ENCODE peak calls at places on chromosomes 3 and 15, in four cellular contexts. One of them, this sample, is unnamed.

GRCh38 chr15:99202176-99202552 is 47.2 kb downstream of the TTC23 start:
- DNase-seq in activated CD4-positive, CD25-positive, alpha-beta regulatory T cell: no peak
- DNase-seq in effector CD4-positive, alpha-beta T cell: no peak
- DNase-seq in non-pigmented ciliary epithelial cell: no peak
- DNase-seq in this sample: no peak

GRCh38 chr15:29356807-29357206 is 87.2 kb upstream of the NSMCE3 start:
- DNase-seq in activated CD4-positive, CD25-positive, alpha-beta regulatory T cell: no peak
- DNase-seq in effector CD4-positive, alpha-beta T cell: no peak
- DNase-seq in non-pigmented ciliary epithelial cell: no peak
- DNase-seq in this sample: no peak

GRCh38 chr3:124082343-124082742 is 90.4 kb upstream of the ROPN1 start:
- DNase-seq in activated CD4-positive, CD25-positive, alpha-beta regulatory T cell: no peak
- DNase-seq in effector CD4-positive, alpha-beta T cell: no peak
- DNase-seq in non-pigmented ciliary epithelial cell: no peak
- DNase-seq in this sample: no peak

GRCh38 chr3:50525987-50526386 is 22.6 kb upstream of the CACNA2D2 start:
- DNase-seq in activated CD4-positive, CD25-positive, alpha-beta regulatory T cell: peak
- DNase-seq in effector CD4-positive, alpha-beta T cell: no peak
- DNase-seq in non-pigmented ciliary epithelial cell: no peak
- DNase-seq in this sample: no peak

GRCh38 chr3:77467702-77468407 is 428.0 kb downstream of the ROBO2 start:
- DNase-seq in activated CD4-positive, CD25-positive, alpha-beta regulatory T cell: no peak
- DNase-seq in effector CD4-positive, alpha-beta T cell: no peak
- DNase-seq in non-pigmented ciliary epithelial cell: no peak
- DNase-seq in this sample: no peak

GRCh38 chr3:57464801-57465200 is 79.3 kb downstream of the DNAH12 start:
- DNase-seq in activated CD4-positive, CD25-positive, alpha-beta regulatory T cell: no peak
- DNase-seq in effector CD4-positive, alpha-beta T cell: no peak
- DNase-seq in non-pigmented ciliary epithelial cell: no peak
- DNase-seq in this sample: no peak

GRCh38 chr3:184713521-184713920 is 1.7 kb upstream of the MAGEF1 start:
- DNase-seq in activated CD4-positive, CD25-positive, alpha-beta regulatory T cell: no peak
- DNase-seq in effector CD4-positive, alpha-beta T cell: no peak
- DNase-seq in non-pigmented ciliary epithelial cell: no peak
- DNase-seq in this sample: no peak

GRCh38 chr3:157405457-157405856 is 31.2 kb upstream of the PTX3 start:
- DNase-seq in activated CD4-positive, CD25-positive, alpha-beta regulatory T cell: no peak
- DNase-seq in effector CD4-positive, alpha-beta T cell: no peak
- DNase-seq in non-pigmented ciliary epithelial cell: peak
- DNase-seq in this sample: no peak